ENCODE peak calls at places on chromosomes 13 and 19, in ten cellular contexts. A, V, K, O, G, Y, N, X, P and W are unnamed samples.
A peak's percentile ranks its signal among the peaks of the same experiment; 100 is the strongest.

GRCh38 chr19:38351865-38352395 is 16.3 kb downstream of the CATSPERG start:
- DNase-seq in A (no peak), V (no peak), K (no peak), O (no peak), G (no peak), Y (no peak), N (no peak), X (no peak), P (no peak), W (no peak)

GRCh38 chr13:48840366-48840765 is 135.3 kb upstream of the FNDC3A start:
- DNase-seq in A (no peak), V (no peak), K (no peak), O (no peak), G (no peak), Y (no peak), N (no peak), X (no peak), P (no peak), W (no peak)

GRCh38 chr13:75135325-75135825 is 346.6 kb downstream of the TBC1D4 start:
- DNase-seq in A (no peak), V (no peak), K (no peak), O (no peak), G (no peak), Y (no peak), N (no peak), X (no peak), P (peak; percentile 98), W (no peak)

GRCh38 chr19:43636121-43636683 is 3.4 kb downstream of the CADM4 start:
- DNase-seq in A (no peak), V (no peak), K (no peak), O (no peak), G (no peak), Y (no peak), N (no peak), X (no peak), P (no peak), W (no peak)

GRCh38 chr19:31170046-31170445 is 179.2 kb downstream of the TSHZ3 start:
- DNase-seq in A (no peak), V (no peak), K (no peak), O (no peak), G (no peak), Y (no peak), N (no peak), X (no peak), P (no peak), W (no peak)

GRCh38 chr19:43700368-43701015 is 15.4 kb upstream of the IRGC start:
- DNase-seq in A (no peak), V (peak; percentile 47), K (no peak), O (no peak), G (peak; percentile 74), Y (peak; percentile 53), N (no peak), X (no peak), P (peak; percentile 41), W (no peak)

GRCh38 chr13:50519866-50520265 is 323.6 kb downstream of the DLEU7 start:
- DNase-seq in A (no peak), V (no peak), K (no peak), O (no peak), G (no peak), Y (no peak), N (no peak), X (no peak), P (no peak), W (no peak)

GRCh38 chr13:101755228-101755887 is 302.9 kb downstream of the ITGBL1 start:
- DNase-seq in A (no peak), V (no peak), K (no peak), O (no peak), G (no peak), Y (peak; percentile 61), N (no peak), X (no peak), P (peak; percentile 12), W (no peak)

GRCh38 chr13:110713642-110713952 is at the start of gene ING1:
- DNase-seq in A (no peak), V (no peak), K (no peak), O (no peak), G (no peak), Y (no peak), N (no peak), X (no peak), P (no peak), W (no peak)

GRCh38 chr19:51417107-51417806 is at the start of gene SIGLEC10:
- DNase-seq in A (no peak), V (peak; percentile 84), K (no peak), O (no peak), G (no peak), Y (peak; percentile 27), N (peak; percentile 75), X (peak; percentile 80), P (no peak), W (no peak)

GRCh38 chr13:67736646-67737420 is 506.7 kb upstream of the PCDH9 start:
- DNase-seq in A (no peak), V (no peak), K (no peak), O (no peak), G (no peak), Y (peak; percentile 3), N (no peak), X (no peak), P (peak; percentile 81), W (peak; percentile 82)

GRCh38 chr19:49339364-49340068 is 4.3 kb downstream of the CD37 start:
- DNase-seq in A (peak; percentile 92), V (peak; percentile 89), K (no peak), O (no peak), G (peak; percentile 91), Y (peak; percentile 74), N (peak; percentile 94), X (peak; percentile 92), P (peak; percentile 78), W (no peak)

GRCh38 chr19:46731007-46731501 is 14.1 kb upstream of the PRKD2 start:
- DNase-seq in A (no peak), V (peak; percentile 78), K (no peak), O (no peak), G (no peak), Y (peak; percentile 37), N (no peak), X (peak; percentile 71), P (peak; percentile 96), W (no peak)

GRCh38 chr19:17306285-17306714 is 628 bp downstream of the MRPL34 start:
- DNase-seq in A (no peak), V (no peak), K (no peak), O (no peak), G (no peak), Y (no peak), N (no peak), X (no peak), P (no peak), W (no peak)

GRCh38 chr13:21676611-21677021 is 5.7 kb downstream of the FGF9 start:
- DNase-seq in A (no peak), V (peak; percentile 55), K (no peak), O (no peak), G (peak; percentile 31), Y (no peak), N (no peak), X (peak; percentile 75), P (no peak), W (peak; percentile 17)

GRCh38 chr19:34838248-34838647 is 65.2 kb upstream of the ZNF599 start:
- DNase-seq in A (no peak), V (no peak), K (no peak), O (no peak), G (no peak), Y (no peak), N (no peak), X (no peak), P (no peak), W (no peak)

GRCh38 chr19:30006206-30006605 is 64.2 kb downstream of the URI1 start:
- DNase-seq in A (no peak), V (no peak), K (no peak), O (peak; percentile 16), G (no peak), Y (no peak), N (no peak), X (no peak), P (no peak), W (no peak)

GRCh38 chr13:86856996-86857395 is 814.2 kb upstream of the SLITRK5 start:
- DNase-seq in A (no peak), V (no peak), K (no peak), O (no peak), G (no peak), Y (no peak), N (no peak), X (no peak), P (peak; percentile 60), W (no peak)
- H3K4me3 ChIP-seq in A (no peak overlapping the region), V (no peak overlapping the region), K (no peak overlapping the region), O (no peak overlapping the region), G (no peak overlapping the region), Y (no peak overlapping the region), N (no peak overlapping the region), X (no peak overlapping the region), P (no peak overlapping the region), W (no peak overlapping the region)

GRCh38 chr13:45481688-45482087 is 16.9 kb downstream of the COG3 start:
- DNase-seq in A (no peak), V (no peak), K (no peak), O (no peak), G (no peak), Y (no peak), N (no peak), X (no peak), P (no peak), W (no peak)

GRCh38 chr13:45479661-45480060 is 14.9 kb downstream of the COG3 start:
- DNase-seq in A (no peak), V (no peak), K (no peak), O (no peak), G (no peak), Y (no peak), N (no peak), X (no peak), P (no peak), W (peak; percentile 46)

GRCh38 chr13:45482571-45483173 is 17.9 kb downstream of the COG3 start:
- DNase-seq in A (no peak), V (no peak), K (no peak), O (no peak), G (no peak), Y (no peak), N (no peak), X (no peak), P (no peak), W (no peak)
- H3K36me3 ChIP-seq in A (peaks cover 33% of the 10 kb centered on the region), V (peaks cover 60% of the 10 kb centered on the region), K (peaks cover 27% of the 10 kb centered on the region), O (peaks cover 30% of the 10 kb centered on the region), G (peaks cover 15% of the 10 kb centered on the region), Y (peaks cover 10% of the 10 kb centered on the region), N (peaks cover 24% of the 10 kb centered on the region), X (peaks cover 70% of the 10 kb centered on the region), P (peaks cover 16% of the 10 kb centered on the region), W (peaks cover 30% of the 10 kb centered on the region)

DNA sequence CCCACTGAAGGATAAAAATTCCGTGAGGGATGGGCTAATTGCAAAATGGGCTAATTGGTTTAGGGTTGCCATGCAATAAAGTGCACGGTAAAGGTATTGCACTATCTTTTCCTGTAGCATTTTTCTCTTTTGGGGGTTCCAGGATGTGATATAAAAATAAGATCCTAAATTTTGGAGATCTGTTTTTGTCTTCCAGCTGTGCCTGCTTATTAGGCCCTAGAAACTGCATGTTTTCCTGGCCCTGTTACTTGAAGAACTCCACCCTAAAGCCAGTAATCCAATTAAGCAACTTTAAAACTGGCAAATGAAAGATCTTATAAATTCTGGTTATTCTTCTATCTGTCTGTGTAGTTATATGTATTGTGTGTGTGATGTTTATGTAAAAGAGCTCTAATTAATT is 2489.6 kb downstream of the PCDH9 start:
- DNase-seq in A (no peak), V (no peak), K (no peak), O (no peak), G (no peak), Y (no peak), N (no peak), X (no peak), P (no peak), W (no peak)
- H3K4me3 ChIP-seq in A (no peak overlapping the region), V (no peak overlapping the region), K (no peak overlapping the region), O (no peak overlapping the region), G (no peak overlapping the region), Y (no peak overlapping the region), N (no peak overlapping the region), X (no peak overlapping the region), P (no peak overlapping the region), W (no peak overlapping the region)

GRCh38 chr19:5914946-5915781 is 1.1 kb downstream of the CAPS start:
- DNase-seq in A (no peak), V (peak; percentile 69), K (no peak), O (no peak), G (no peak), Y (peak; percentile 75), N (no peak), X (peak; percentile 75), P (no peak), W (no peak)
- H3K36me3 ChIP-seq in A (peaks cover 48% of the 10 kb centered on the region), V (peaks cover 68% of the 10 kb centered on the region), K (peaks cover 33% of the 10 kb centered on the region), O (peaks cover 44% of the 10 kb centered on the region), G (peaks cover 26% of the 10 kb centered on the region), Y (peaks cover 50% of the 10 kb centered on the region), N (peaks cover 48% of the 10 kb centered on the region), X (peaks cover 44% of the 10 kb centered on the region), P (peaks cover 33% of the 10 kb centered on the region), W (peaks cover 36% of the 10 kb centered on the region)